ENCODE peak calls at places on chromosomes 1 and 21, in ten cellular contexts. One of them, this sample, is unnamed.

GRCh38 chr1:26044971-26045711 is 777 bp downstream of the SLC30A2 start:
- DNase-seq in colonic mucosa: no peak
- DNase-seq in neural crest cell: no peak
- DNase-seq in adrenal gland: no peak
- DNase-seq in WTC11: peak
- DNase-seq in foreskin fibroblast: no peak
- DNase-seq in RWPE1: no peak
- DNase-seq in BE2C: no peak
- DNase-seq in retinal pigment epithelial cell: no peak
- DNase-seq in epithelial cell of esophagus: no peak
- DNase-seq in this sample: no peak

GRCh38 chr1:218739426-218739825 is 394.3 kb downstream of the TGFB2 start:
- DNase-seq in colonic mucosa: peak
- DNase-seq in neural crest cell: no peak
- DNase-seq in adrenal gland: peak
- DNase-seq in WTC11: no peak
- DNase-seq in foreskin fibroblast: peak
- DNase-seq in RWPE1: no peak
- DNase-seq in BE2C: no peak
- DNase-seq in retinal pigment epithelial cell: no peak
- DNase-seq in epithelial cell of esophagus: no peak
- DNase-seq in this sample: no peak

GRCh38 chr1:76269175-76269574 is 194.6 kb downstream of the ST6GALNAC3 start:
- DNase-seq in colonic mucosa: no peak
- DNase-seq in neural crest cell: no peak
- DNase-seq in adrenal gland: peak
- DNase-seq in WTC11: no peak
- DNase-seq in foreskin fibroblast: peak
- DNase-seq in RWPE1: no peak
- DNase-seq in BE2C: peak
- DNase-seq in retinal pigment epithelial cell: peak
- DNase-seq in epithelial cell of esophagus: peak
- DNase-seq in this sample: no peak

GRCh38 chr1:118272884-118273283 is 87.9 kb upstream of the SPAG17 start:
- DNase-seq in colonic mucosa: no peak
- DNase-seq in neural crest cell: no peak
- DNase-seq in adrenal gland: no peak
- DNase-seq in WTC11: no peak
- DNase-seq in foreskin fibroblast: no peak
- DNase-seq in RWPE1: no peak
- DNase-seq in BE2C: no peak
- DNase-seq in retinal pigment epithelial cell: no peak
- DNase-seq in epithelial cell of esophagus: no peak
- DNase-seq in this sample: no peak

GRCh38 chr1:171642197-171642596 is 10.3 kb downstream of the MYOC start:
- DNase-seq in colonic mucosa: no peak
- DNase-seq in neural crest cell: no peak
- DNase-seq in adrenal gland: no peak
- DNase-seq in WTC11: no peak
- DNase-seq in foreskin fibroblast: no peak
- DNase-seq in RWPE1: no peak
- DNase-seq in BE2C: no peak
- DNase-seq in retinal pigment epithelial cell: no peak
- DNase-seq in epithelial cell of esophagus: no peak
- DNase-seq in this sample: no peak

GRCh38 chr1:62180649-62181048 is 14.0 kb upstream of the L1TD1 start:
- DNase-seq in colonic mucosa: peak
- DNase-seq in neural crest cell: no peak
- DNase-seq in adrenal gland: no peak
- DNase-seq in WTC11: no peak
- DNase-seq in foreskin fibroblast: no peak
- DNase-seq in RWPE1: no peak
- DNase-seq in BE2C: no peak
- DNase-seq in retinal pigment epithelial cell: no peak
- DNase-seq in epithelial cell of esophagus: peak
- DNase-seq in this sample: no peak

GRCh38 chr21:36699026-36699545 is at the start of gene SIM2:
- DNase-seq in colonic mucosa: no peak
- DNase-seq in neural crest cell: peak
- DNase-seq in adrenal gland: no peak
- DNase-seq in WTC11: peak
- DNase-seq in foreskin fibroblast: no peak
- DNase-seq in RWPE1: peak
- DNase-seq in BE2C: no peak
- DNase-seq in retinal pigment epithelial cell: no peak
- DNase-seq in epithelial cell of esophagus: peak
- DNase-seq in this sample: peak

GRCh38 chr1:218948446-218948845 is 225.2 kb upstream of the LYPLAL1 start:
- DNase-seq in colonic mucosa: no peak
- DNase-seq in neural crest cell: no peak
- DNase-seq in adrenal gland: no peak
- DNase-seq in WTC11: no peak
- DNase-seq in foreskin fibroblast: no peak
- DNase-seq in RWPE1: no peak
- DNase-seq in BE2C: no peak
- DNase-seq in retinal pigment epithelial cell: no peak
- DNase-seq in epithelial cell of esophagus: no peak
- DNase-seq in this sample: no peak

GRCh38 chr1:85200870-85201339 is at the start of gene SYDE2:
- DNase-seq in colonic mucosa: peak
- DNase-seq in neural crest cell: peak
- DNase-seq in adrenal gland: peak
- DNase-seq in WTC11: peak
- DNase-seq in foreskin fibroblast: peak
- DNase-seq in RWPE1: peak
- DNase-seq in BE2C: peak
- DNase-seq in retinal pigment epithelial cell: peak
- DNase-seq in epithelial cell of esophagus: peak
- DNase-seq in this sample: peak

GRCh38 chr1:81554108-81554507 is 246.6 kb upstream of the ADGRL2 start:
- DNase-seq in colonic mucosa: no peak
- DNase-seq in neural crest cell: no peak
- DNase-seq in adrenal gland: no peak
- DNase-seq in WTC11: no peak
- DNase-seq in foreskin fibroblast: no peak
- DNase-seq in RWPE1: no peak
- DNase-seq in BE2C: no peak
- DNase-seq in retinal pigment epithelial cell: no peak
- DNase-seq in epithelial cell of esophagus: peak
- DNase-seq in this sample: no peak

GRCh38 chr1:212293579-212293978 is 8.4 kb downstream of the PPP2R5A start:
- DNase-seq in colonic mucosa: no peak
- DNase-seq in neural crest cell: no peak
- DNase-seq in adrenal gland: no peak
- DNase-seq in WTC11: no peak
- DNase-seq in foreskin fibroblast: peak
- DNase-seq in RWPE1: no peak
- DNase-seq in BE2C: no peak
- DNase-seq in retinal pigment epithelial cell: no peak
- DNase-seq in epithelial cell of esophagus: peak
- DNase-seq in this sample: no peak

GRCh38 chr1:244709491-244710368 is 56.8 kb downstream of the DESI2 start:
- DNase-seq in colonic mucosa: no peak
- DNase-seq in neural crest cell: no peak
- DNase-seq in adrenal gland: no peak
- DNase-seq in WTC11: no peak
- DNase-seq in foreskin fibroblast: no peak
- DNase-seq in RWPE1: no peak
- DNase-seq in BE2C: no peak
- DNase-seq in retinal pigment epithelial cell: no peak
- DNase-seq in epithelial cell of esophagus: no peak
- DNase-seq in this sample: no peak

GRCh38 chr21:16004523-16004922 is 274.7 kb downstream of the USP25 start:
- DNase-seq in colonic mucosa: no peak
- DNase-seq in neural crest cell: no peak
- DNase-seq in adrenal gland: no peak
- DNase-seq in WTC11: no peak
- DNase-seq in foreskin fibroblast: no peak
- DNase-seq in RWPE1: no peak
- DNase-seq in BE2C: no peak
- DNase-seq in retinal pigment epithelial cell: no peak
- DNase-seq in epithelial cell of esophagus: no peak
- DNase-seq in this sample: no peak

DNA sequence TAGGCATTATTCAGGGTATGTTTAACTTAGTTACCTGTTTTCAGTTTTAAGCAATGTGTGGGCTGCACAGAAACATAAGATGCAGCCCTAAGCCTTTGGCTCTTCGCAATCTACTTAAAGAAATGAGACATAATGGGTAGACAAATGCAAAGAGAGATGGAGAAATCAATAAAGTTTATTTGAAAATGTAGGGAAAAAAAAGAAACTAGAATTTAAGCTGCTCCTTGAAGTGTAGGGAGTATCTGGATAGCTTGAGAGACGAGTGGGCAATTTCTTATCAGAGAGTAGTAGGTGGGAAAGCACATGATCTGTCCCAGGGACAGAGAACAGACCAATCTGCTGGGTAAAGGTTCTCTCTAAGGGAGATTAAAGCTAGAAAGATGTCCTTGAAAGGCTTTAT is 8.9 kb downstream of the WNT2B start:
- DNase-seq in colonic mucosa: no peak
- DNase-seq in neural crest cell: no peak
- DNase-seq in adrenal gland: no peak
- DNase-seq in WTC11: no peak
- DNase-seq in foreskin fibroblast: no peak
- DNase-seq in RWPE1: no peak
- DNase-seq in BE2C: no peak
- DNase-seq in retinal pigment epithelial cell: no peak
- DNase-seq in epithelial cell of esophagus: no peak
- DNase-seq in this sample: no peak
- TF ChIP-seq CTCF in colonic mucosa: no peak
- TF ChIP-seq CTCF in neural crest cell: no peak
- TF ChIP-seq CTCF in adrenal gland: no peak
- TF ChIP-seq CTCF in WTC11: no peak
- TF ChIP-seq CTCF in foreskin fibroblast: no peak
- TF ChIP-seq CTCF in RWPE1: no peak
- TF ChIP-seq CTCF in BE2C: no peak
- TF ChIP-seq CTCF in retinal pigment epithelial cell: no peak
- TF ChIP-seq CTCF in epithelial cell of esophagus: no peak
- TF ChIP-seq CTCF in this sample: no peak

GRCh38 chr1:154324241-154324640 is 1.1 kb upstream of the ATP8B2 start:
- DNase-seq in colonic mucosa: no peak
- DNase-seq in neural crest cell: no peak
- DNase-seq in adrenal gland: no peak
- DNase-seq in WTC11: no peak
- DNase-seq in foreskin fibroblast: no peak
- DNase-seq in RWPE1: no peak
- DNase-seq in BE2C: no peak
- DNase-seq in retinal pigment epithelial cell: no peak
- DNase-seq in epithelial cell of esophagus: no peak
- DNase-seq in this sample: no peak

GRCh38 chr1:154318386-154318785 is 2.5 kb upstream of the AQP10 start:
- DNase-seq in colonic mucosa: no peak
- DNase-seq in neural crest cell: no peak
- DNase-seq in adrenal gland: no peak
- DNase-seq in WTC11: no peak
- DNase-seq in foreskin fibroblast: no peak
- DNase-seq in RWPE1: no peak
- DNase-seq in BE2C: no peak
- DNase-seq in retinal pigment epithelial cell: no peak
- DNase-seq in epithelial cell of esophagus: peak
- DNase-seq in this sample: no peak

GRCh38 chr1:154324669-154325582 is at the start of gene ATP8B2:
- DNase-seq in colonic mucosa: peak
- DNase-seq in neural crest cell: peak
- DNase-seq in adrenal gland: peak
- DNase-seq in WTC11: peak
- DNase-seq in foreskin fibroblast: peak
- DNase-seq in RWPE1: peak
- DNase-seq in BE2C: peak
- DNase-seq in retinal pigment epithelial cell: no peak
- DNase-seq in epithelial cell of esophagus: peak
- DNase-seq in this sample: peak

GRCh38 chr1:154323493-154323892 is 1.8 kb upstream of the ATP8B2 start:
- DNase-seq in colonic mucosa: no peak
- DNase-seq in neural crest cell: no peak
- DNase-seq in adrenal gland: no peak
- DNase-seq in WTC11: no peak
- DNase-seq in foreskin fibroblast: no peak
- DNase-seq in RWPE1: no peak
- DNase-seq in BE2C: no peak
- DNase-seq in retinal pigment epithelial cell: no peak
- DNase-seq in epithelial cell of esophagus: no peak
- DNase-seq in this sample: no peak

DNA sequence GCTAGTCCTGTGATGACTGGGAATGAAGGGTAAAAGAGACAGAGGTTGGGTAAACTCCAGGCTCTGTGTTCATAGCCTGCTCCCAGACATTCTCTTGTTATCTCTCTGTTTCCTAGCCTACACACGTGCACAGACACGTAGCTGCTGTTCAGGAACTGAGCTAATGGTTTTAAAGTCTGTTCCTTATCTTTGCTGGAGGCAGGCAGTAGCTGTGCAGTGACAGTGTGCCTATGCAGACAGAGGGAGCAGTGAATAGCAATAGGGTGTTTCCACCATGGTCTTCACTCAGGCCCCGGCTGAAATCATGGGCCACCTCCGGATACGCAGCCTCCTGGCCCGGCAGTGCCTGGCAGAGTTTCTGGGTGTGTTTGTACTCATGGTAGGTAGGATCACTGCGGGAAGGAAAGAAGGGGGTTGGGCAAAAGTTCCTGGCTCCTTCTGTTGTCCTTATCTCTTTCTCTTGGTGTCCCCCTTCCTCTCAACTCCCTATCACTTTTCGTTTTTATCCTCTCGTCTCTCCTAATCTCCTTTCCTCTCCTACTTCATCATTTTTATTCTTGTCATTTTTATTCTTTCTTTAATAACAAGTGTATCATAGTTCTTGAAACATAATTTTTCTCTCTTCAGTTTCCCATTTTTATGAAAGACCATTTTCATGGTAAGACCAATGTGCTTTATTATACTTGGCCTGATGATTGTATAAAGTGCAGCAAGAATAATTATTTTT is at the start of gene AQP10:
- DNase-seq in colonic mucosa: no peak
- DNase-seq in neural crest cell: no peak
- DNase-seq in adrenal gland: no peak
- DNase-seq in WTC11: no peak
- DNase-seq in foreskin fibroblast: no peak
- DNase-seq in RWPE1: no peak
- DNase-seq in BE2C: peak
- DNase-seq in retinal pigment epithelial cell: no peak
- DNase-seq in epithelial cell of esophagus: peak
- DNase-seq in this sample: no peak
- TF ChIP-seq CTCF in colonic mucosa: no peak
- TF ChIP-seq CTCF in neural crest cell: no peak
- TF ChIP-seq CTCF in adrenal gland: no peak
- TF ChIP-seq CTCF in WTC11: no peak
- TF ChIP-seq CTCF in foreskin fibroblast: no peak
- TF ChIP-seq CTCF in RWPE1: no peak
- TF ChIP-seq CTCF in BE2C: peak
- TF ChIP-seq CTCF in retinal pigment epithelial cell: no peak
- TF ChIP-seq CTCF in epithelial cell of esophagus: peak
- TF ChIP-seq CTCF in this sample: no peak

GRCh38 chr1:55868026-55868425 is 652.9 kb upstream of the USP24 start:
- DNase-seq in colonic mucosa: no peak
- DNase-seq in neural crest cell: no peak
- DNase-seq in adrenal gland: no peak
- DNase-seq in WTC11: no peak
- DNase-seq in foreskin fibroblast: peak
- DNase-seq in RWPE1: no peak
- DNase-seq in BE2C: no peak
- DNase-seq in retinal pigment epithelial cell: no peak
- DNase-seq in epithelial cell of esophagus: no peak
- DNase-seq in this sample: no peak
- TF ChIP-seq CTCF in colonic mucosa: no peak
- TF ChIP-seq CTCF in neural crest cell: no peak
- TF ChIP-seq CTCF in adrenal gland: no peak
- TF ChIP-seq CTCF in WTC11: no peak
- TF ChIP-seq CTCF in foreskin fibroblast: no peak
- TF ChIP-seq CTCF in RWPE1: no peak
- TF ChIP-seq CTCF in BE2C: no peak
- TF ChIP-seq CTCF in retinal pigment epithelial cell: no peak
- TF ChIP-seq CTCF in epithelial cell of esophagus: peak
- TF ChIP-seq CTCF in this sample: no peak

GRCh38 chr1:88191917-88192316 is 492.2 kb upstream of the PKN2 start:
- DNase-seq in colonic mucosa: no peak
- DNase-seq in neural crest cell: no peak
- DNase-seq in adrenal gland: no peak
- DNase-seq in WTC11: no peak
- DNase-seq in foreskin fibroblast: no peak
- DNase-seq in RWPE1: no peak
- DNase-seq in BE2C: no peak
- DNase-seq in retinal pigment epithelial cell: no peak
- DNase-seq in epithelial cell of esophagus: no peak
- DNase-seq in this sample: peak
- TF ChIP-seq CTCF in colonic mucosa: no peak
- TF ChIP-seq CTCF in neural crest cell: no peak
- TF ChIP-seq CTCF in adrenal gland: no peak
- TF ChIP-seq CTCF in WTC11: no peak
- TF ChIP-seq CTCF in foreskin fibroblast: no peak
- TF ChIP-seq CTCF in RWPE1: no peak
- TF ChIP-seq CTCF in BE2C: no peak
- TF ChIP-seq CTCF in retinal pigment epithelial cell: no peak
- TF ChIP-seq CTCF in epithelial cell of esophagus: no peak
- TF ChIP-seq CTCF in this sample: no peak